ENCODE peak calls at places on chromosomes 16 and 17, in ten cellular contexts. G, O, X, H, T, C, B, A, M and D are unnamed samples.
A peak's percentile ranks its signal among the peaks of the same experiment; 100 is the strongest.

GRCh38 chr17:59786536-59787319 is 79.3 kb downstream of the VMP1 start:
- DNase-seq in A (peak; percentile 97), X (peak; percentile 69), T (peak; percentile 61), G (peak; percentile 82), C (peak; percentile 100), H (peak; percentile 4), B (peak; percentile 70), O (peak; percentile 91), M (peak; percentile 60), D (no peak)

GRCh38 chr17:789160-789840 is 7.1 kb downstream of the MRM3 start:
- DNase-seq in H (no peak), M (no peak), C (no peak), T (no peak), O (no peak), G (no peak), B (no peak), A (no peak), X (no peak), D (no peak)

GRCh38 chr17:75031972-75032895 is 14.5 kb downstream of the ATP5PD start:
- DNase-seq in C (peak; percentile 88), H (peak; percentile 65), O (no peak), M (peak; percentile 30), B (peak; percentile 62), A (peak; percentile 53), G (peak; percentile 53), X (peak; percentile 74), T (no peak), D (peak; percentile 35)

GRCh38 chr16:25007284-25007984 is 7.7 kb downstream of the ARHGAP17 start:
- DNase-seq in G (no peak), M (no peak), A (no peak), B (no peak), C (peak; percentile 81), T (no peak), H (no peak), X (no peak), O (no peak), D (no peak)

GRCh38 chr16:21645261-21645721 is 7.1 kb downstream of the IGSF6 start:
- DNase-seq in X (no peak), O (peak; percentile 18), M (no peak), A (no peak), C (peak; percentile 14), G (peak; percentile 74), B (no peak), H (no peak), T (no peak), D (no peak)

GRCh38 chr17:66275651-66276050 is 26.8 kb upstream of the PRKCA start:
- DNase-seq in T (no peak), G (no peak), B (no peak), A (no peak), O (no peak), M (no peak), X (no peak), C (peak; percentile 99), H (no peak), D (no peak)

GRCh38 chr17:1640329-1641064 is 5.0 kb downstream of the SCARF1 start:
- DNase-seq in G (no peak), X (no peak), B (no peak), O (no peak), T (no peak), M (no peak), C (no peak), A (no peak), H (no peak), D (no peak)

GRCh38 chr17:31724619-31725018 is 134.4 kb downstream of the COPRS start:
- DNase-seq in T (no peak), A (no peak), M (no peak), O (no peak), B (no peak), C (peak; percentile 61), H (no peak), G (no peak), X (no peak), D (no peak)

GRCh38 chr17:5592382-5592781 is 8.1 kb upstream of the NLRP1 start:
- DNase-seq in M (no peak), T (no peak), G (peak; percentile 13), B (no peak), O (peak; percentile 1), A (peak; percentile 70), H (peak; percentile 71), C (peak; percentile 49), X (no peak), D (no peak)

GRCh38 chr17:8015236-8015956 is 13.0 kb downstream of the GUCY2D start:
- DNase-seq in C (no peak), T (no peak), A (no peak), M (no peak), O (no peak), G (no peak), B (no peak), H (no peak), X (no peak), D (peak; percentile 22)

GRCh38 chr17:42405963-42406495 is 17.0 kb downstream of the CAVIN1 start:
- DNase-seq in M (peak; percentile 71), T (peak; percentile 72), X (peak; percentile 87), H (peak; percentile 84), B (peak; percentile 67), O (no peak), C (peak; percentile 60), G (peak; percentile 67), A (peak; percentile 72), D (peak; percentile 92)

GRCh38 chr16:29743827-29744531 is 1.8 kb downstream of the C16orf54 start:
- DNase-seq in B (no peak), C (no peak), M (peak; percentile 29), X (peak; percentile 28), G (peak; percentile 53), O (no peak), A (no peak), H (no peak), T (peak; percentile 34), D (no peak)

GRCh38 chr17:511001-511690 is 158.5 kb upstream of the RPH3AL start:
- DNase-seq in B (no peak), A (no peak), C (peak; percentile 90), X (no peak), O (no peak), T (no peak), G (no peak), H (no peak), M (no peak), D (no peak)

GRCh38 chr17:73798111-73798748 is 154.0 kb upstream of the SDK2 start:
- DNase-seq in A (no peak), C (peak; percentile 29), B (no peak), X (peak; percentile 21), H (no peak), O (no peak), T (no peak), G (no peak), M (no peak), D (no peak)

GRCh38 chr17:59001158-59001814 is 105.4 kb downstream of the TRIM37 start:
- DNase-seq in T (peak; percentile 57), C (peak; percentile 82), H (no peak), M (peak; percentile 40), X (peak; percentile 31), A (peak; percentile 67), G (peak; percentile 63), B (peak; percentile 24), O (no peak), D (no peak)

GRCh38 chr17:43542854-43543253 is 3.3 kb downstream of the ETV4 start:
- DNase-seq in H (no peak), A (no peak), T (no peak), X (no peak), G (no peak), M (no peak), C (no peak), B (no peak), O (no peak), D (no peak)

GRCh38 chr17:48840441-48840840 is 9.6 kb downstream of the CALCOCO2 start:
- DNase-seq in X (no peak), H (no peak), G (no peak), A (no peak), O (no peak), M (no peak), B (no peak), C (peak; percentile 33), T (no peak), D (no peak)

GRCh38 chr16:85396879-85397871 is 215.9 kb upstream of the GSE1 start:
- DNase-seq in A (no peak), B (peak; percentile 75), C (no peak), G (no peak), T (no peak), O (no peak), H (no peak), M (no peak), X (no peak), D (peak; percentile 32)

GRCh38 chr16:21598676-21599157 is 660 bp upstream of the METTL9 start:
- DNase-seq in M (no peak), O (peak; percentile 11), A (peak; percentile 23), B (no peak), T (peak; percentile 8), X (peak; percentile 31), G (no peak), C (peak; percentile 15), H (no peak), D (peak; percentile 24)

GRCh38 chr16:48082516-48082915 is 73.3 kb downstream of the ABCC12 start:
- DNase-seq in B (no peak), M (no peak), T (no peak), C (no peak), A (no peak), H (no peak), O (no peak), G (no peak), X (no peak), D (no peak)

GRCh38 chr17:16352303-16352837 is 899 bp downstream of the CENPV start:
- DNase-seq in O (peak; percentile 12), H (peak; percentile 92), T (peak; percentile 4), B (peak; percentile 32), A (peak; percentile 84), M (no peak), G (peak; percentile 8), C (peak; percentile 61), X (peak; percentile 54), D (peak; percentile 68)

GRCh38 chr16:13110124-13110796 is 208.9 kb downstream of the SHISA9 start:
- DNase-seq in A (peak; percentile 98), M (no peak), X (no peak), C (no peak), O (no peak), B (no peak), G (no peak), T (no peak), H (peak; percentile 50), D (peak; percentile 18)

GRCh38 chr17:3944485-3945388 is 19.5 kb downstream of the ATP2A3 start:
- DNase-seq in X (peak; percentile 37), A (peak; percentile 81), M (peak; percentile 38), C (peak; percentile 71), H (peak; percentile 80), O (no peak), T (peak; percentile 19), B (peak; percentile 97), G (peak; percentile 42), D (peak; percentile 87)

GRCh38 chr16:28304214-28304613 is 11.9 kb downstream of the SBK1 start:
- DNase-seq in X (no peak), M (no peak), T (no peak), B (peak; percentile 77), H (no peak), G (no peak), A (peak; percentile 64), O (no peak), C (peak; percentile 17), D (peak; percentile 74)

GRCh38 chr16:58057126-58057525 is 31.6 kb downstream of the MMP15 start:
- DNase-seq in O (no peak), M (no peak), G (no peak), X (no peak), C (no peak), T (no peak), H (no peak), A (no peak), B (no peak), D (no peak)

GRCh38 chr17:12727076-12727750 is 61.5 kb downstream of the MYOCD start:
- DNase-seq in H (no peak), G (no peak), C (peak; percentile 56), A (no peak), M (no peak), B (no peak), X (no peak), T (no peak), O (no peak), D (no peak)

GRCh38 chr16:75237398-75238131 is 13.9 kb downstream of the BCAR1 start:
- DNase-seq in H (no peak), T (no peak), M (no peak), O (no peak), B (no peak), X (no peak), C (no peak), A (no peak), G (no peak), D (no peak)

GRCh38 chr16:89701425-89702406 is at the start of gene SPATA2L:
- DNase-seq in C (peak; percentile 90), A (peak; percentile 98), O (peak; percentile 87), G (peak; percentile 99), B (peak; percentile 96), H (peak; percentile 92), T (peak; percentile 96), M (peak; percentile 97), X (peak; percentile 98), D (peak; percentile 99)